ENCODE peak calls at places on chromosomes 1 and 21, in nine cellular contexts. P, N, R, X, Z, C, K, W and A are unnamed samples.

GRCh38 chr21:34088752-34089151 is 15.4 kb downstream of the MRPS6 start:
- DNase-seq in P (no peak), N (no peak), R (no peak), X (no peak), Z (no peak), C (no peak), K (no peak), W (no peak), A (no peak)

GRCh38 chr1:178310685-178311105 is 186.1 kb downstream of the CLEC20A start:
- DNase-seq in P (no peak), N (no peak), R (peak), X (peak), Z (peak), C (peak), K (no peak), W (peak), A (peak)

GRCh38 chr1:84773195-84773594 is 82.9 kb upstream of the SSX2IP start:
- DNase-seq in P (no peak), N (no peak), R (no peak), X (no peak), Z (no peak), C (no peak), K (no peak), W (no peak), A (no peak)

GRCh38 chr21:33817136-33817535 is 98.5 kb downstream of the ATP5PO start:
- DNase-seq in P (no peak), N (no peak), R (no peak), X (no peak), Z (no peak), C (no peak), K (no peak), W (no peak), A (no peak)

GRCh38 chr1:22252902-22253790 is 110.2 kb upstream of the WNT4 start:
- DNase-seq in P (no peak), N (no peak), R (no peak), X (no peak), Z (no peak), C (no peak), K (no peak), W (no peak), A (no peak)

GRCh38 chr1:58779837-58780585 is 3.8 kb downstream of the JUN start:
- DNase-seq in P (peak), N (peak), R (no peak), X (no peak), Z (peak), C (no peak), K (peak), W (peak), A (no peak)

GRCh38 chr1:23756676-23757075 is 13.4 kb downstream of the ELOA start:
- DNase-seq in P (no peak), N (no peak), R (no peak), X (no peak), Z (peak), C (no peak), K (no peak), W (no peak), A (peak)

GRCh38 chr1:179121159-179121938 is 39.5 kb downstream of the TOR3A start:
- DNase-seq in P (no peak), N (no peak), R (peak), X (peak), Z (peak), C (no peak), K (peak), W (peak), A (no peak)

GRCh38 chr1:60911980-60912692 is 170.2 kb upstream of the NFIA start:
- DNase-seq in P (peak), N (no peak), R (no peak), X (peak), Z (no peak), C (no peak), K (no peak), W (no peak), A (no peak)

GRCh38 chr21:40194181-40194580 is 326.9 kb downstream of the PCP4 start:
- DNase-seq in P (no peak), N (no peak), R (no peak), X (no peak), Z (no peak), C (no peak), K (no peak), W (no peak), A (no peak)

GRCh38 chr1:53368314-53369033 is 40.6 kb upstream of the LRP8 start:
- DNase-seq in P (peak), N (peak), R (no peak), X (no peak), Z (no peak), C (no peak), K (no peak), W (no peak), A (no peak)

GRCh38 chr1:62439652-62440371 is 3.0 kb downstream of the USP1 start:
- DNase-seq in P (no peak), N (no peak), R (no peak), X (no peak), Z (peak), C (no peak), K (no peak), W (no peak), A (no peak)

GRCh38 chr21:42746593-42747266 is 93.3 kb downstream of the PDE9A start:
- DNase-seq in P (peak), N (peak), R (no peak), X (no peak), Z (no peak), C (no peak), K (no peak), W (no peak), A (no peak)

GRCh38 chr1:23661887-23662286 is 29.7 kb upstream of the RPL11 start:
- DNase-seq in P (no peak), N (no peak), R (no peak), X (no peak), Z (no peak), C (no peak), K (no peak), W (no peak), A (peak)

GRCh38 chr1:198158766-198159589 is 2.2 kb downstream of the NEK7 start:
- DNase-seq in P (peak), N (peak), R (peak), X (peak), Z (peak), C (no peak), K (peak), W (peak), A (peak)

GRCh38 chr1:32062867-32063230 is 9.9 kb upstream of the TMEM39B start:
- DNase-seq in P (no peak), N (no peak), R (no peak), X (no peak), Z (peak), C (no peak), K (no peak), W (no peak), A (no peak)

GRCh38 chr1:32060914-32061313 is 11.8 kb upstream of the TMEM39B start:
- DNase-seq in P (no peak), N (no peak), R (no peak), X (no peak), Z (no peak), C (no peak), K (no peak), W (no peak), A (no peak)

GRCh38 chr1:32068891-32069590 is 3.7 kb upstream of the TMEM39B start:
- DNase-seq in P (no peak), N (no peak), R (no peak), X (peak), Z (peak), C (no peak), K (no peak), W (no peak), A (no peak)

GRCh38 chr1:32066489-32066873 is 6.3 kb upstream of the TMEM39B start:
- DNase-seq in P (peak), N (peak), R (peak), X (no peak), Z (peak), C (no peak), K (peak), W (peak), A (peak)

DNA sequence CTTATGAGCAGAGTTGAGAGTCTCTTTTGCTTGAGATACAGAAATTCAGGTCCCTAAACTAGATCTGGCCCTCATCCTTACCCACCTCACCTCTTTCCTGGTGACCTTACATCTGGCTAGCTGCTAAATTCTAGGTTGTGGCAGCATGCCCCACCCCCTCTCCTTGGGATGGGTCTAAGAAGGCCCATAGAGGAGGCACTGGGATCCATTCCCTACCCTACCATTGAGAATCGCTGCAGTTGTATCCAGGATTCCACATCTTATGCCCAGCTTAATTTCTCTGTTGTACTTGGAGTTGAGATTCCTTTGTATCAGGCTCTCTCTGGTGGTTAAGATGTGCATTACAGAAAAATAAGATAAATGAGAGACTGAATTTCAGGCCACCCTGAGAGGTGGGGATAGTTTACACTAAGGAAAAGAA is 9.5 kb upstream of the TMEM39B start:
- DNase-seq in P (no peak), N (no peak), R (peak), X (no peak), Z (peak), C (peak), K (no peak), W (no peak), A (peak)
- H3K27ac ChIP-seq in P (peak), N (peak), R (peak), X (peak), Z (peak), C (peak), K (peak), W (peak), A (peak)

GRCh38 chr1:20706841-20707240 is 11.0 kb downstream of the KIF17 start:
- DNase-seq in P (no peak), N (no peak), R (no peak), X (no peak), Z (no peak), C (no peak), K (no peak), W (no peak), A (no peak)
- TF ChIP-seq CTCF in P (no peak), N (no peak), R (no peak), X (no peak), Z (no peak), C (no peak), K (no peak), W (no peak), A (no peak)

DNA sequence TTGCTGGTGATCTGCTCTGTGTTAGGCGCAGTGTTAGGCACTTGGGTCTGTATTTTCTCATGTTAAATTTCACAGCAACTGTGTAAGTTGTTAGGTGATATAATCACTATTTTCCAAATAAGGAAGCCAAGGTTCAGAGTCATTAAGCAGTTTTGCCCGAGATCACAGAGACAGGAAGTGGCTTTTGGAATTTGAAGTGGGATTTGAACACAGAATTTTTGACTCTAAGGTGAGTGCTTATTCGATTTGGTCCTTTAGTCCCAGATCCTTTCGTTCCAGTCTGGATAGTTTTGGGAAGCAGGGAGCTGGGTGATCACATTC is 114.9 kb downstream of the NMNAT2 start:
- DNase-seq in P (no peak), N (no peak), R (no peak), X (no peak), Z (no peak), C (no peak), K (no peak), W (no peak), A (no peak)
- H3K27ac ChIP-seq in P (peak), N (no peak), R (no peak), X (no peak), Z (no peak), C (no peak), K (no peak), W (peak), A (no peak)

DNA sequence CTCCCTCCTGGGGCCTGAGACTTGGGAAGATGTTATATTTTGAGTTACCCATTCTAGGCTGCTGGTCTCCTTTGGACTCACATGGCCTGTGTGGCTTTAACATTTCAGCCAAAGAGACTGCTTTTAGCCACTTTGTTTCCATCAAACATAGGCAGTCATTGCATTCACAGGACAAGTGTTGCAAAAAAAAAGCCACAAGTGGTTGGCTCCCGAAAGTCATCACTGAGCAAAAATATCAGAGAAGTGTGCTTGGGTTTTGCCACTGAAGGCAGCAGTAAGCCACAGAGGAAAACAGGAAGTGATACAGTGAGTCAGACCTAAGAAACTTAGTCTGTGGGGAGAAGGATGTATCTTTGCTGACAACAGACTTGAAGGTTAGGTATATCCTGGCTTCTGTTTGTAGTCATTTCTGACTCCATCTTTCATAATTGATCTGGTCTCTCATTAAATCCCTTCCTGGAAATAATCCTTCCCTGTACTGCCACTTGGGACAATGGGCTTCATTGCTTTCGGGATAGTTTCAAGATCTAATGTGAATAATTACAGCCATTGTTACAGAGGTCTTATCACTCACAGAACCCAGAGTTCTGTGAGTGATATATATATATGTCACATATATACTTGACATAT is 80.9 kb downstream of the COLGALT2 start:
- DNase-seq in P (no peak), N (no peak), R (peak), X (no peak), Z (peak), C (peak), K (peak), W (peak), A (peak)
- TF ChIP-seq CTCF in P (peak), N (no peak), R (no peak), X (no peak), Z (peak), C (peak), K (no peak), W (no peak), A (no peak)

GRCh38 chr1:201325678-201326060 is 42.4 kb downstream of the PKP1 start:
- DNase-seq in P (no peak), N (no peak), R (no peak), X (no peak), Z (no peak), C (no peak), K (no peak), W (no peak), A (no peak)
- H3K27ac ChIP-seq in P (no peak), N (no peak), R (no peak), X (no peak), Z (no peak), C (no peak), K (no peak), W (no peak), A (peak)